ENCODE peak calls at places on chromosome 19, in five cellular contexts. O is body of pancreas; Q is GM23338; I is mammary epithelial cell; P is CD8-positive, alpha-beta T cell. J is an unnamed sample. For H3K4me1, the result is how much of the 10 kb centered on the place peaks cover.

GRCh38 chr19:4694211-4694987 is 24.3 kb upstream of the MYDGF start:
- DNase-seq in O (peak), Q (no peak), I (peak), P (no peak), J (no peak)

GRCh38 chr19:48914181-48914580 is 14.1 kb downstream of the NUCB1 start:
- DNase-seq in O (no peak), Q (no peak), I (no peak), P (no peak), J (no peak)

GRCh38 chr19:32570081-32570785 is 10.8 kb upstream of the PDCD5 start:
- DNase-seq in O (peak), Q (peak), I (peak), P (peak), J (peak)

GRCh38 chr19:47549341-47549768 is 23.6 kb downstream of the ZNF541 start:
- DNase-seq in O (no peak), Q (no peak), I (no peak), P (no peak), J (no peak)

GRCh38 chr19:30228113-30228725 is 144.0 kb upstream of the ZNF536 start:
- DNase-seq in O (no peak), Q (peak), I (no peak), P (no peak), J (peak)

GRCh38 chr19:41328157-41328817 is 18.3 kb downstream of the CCDC97 start:
- DNase-seq in O (no peak), Q (no peak), I (no peak), P (no peak), J (no peak)

GRCh38 chr19:54470991-54471782 is 1.9 kb downstream of the CDC42EP5 start:
- DNase-seq in O (peak), Q (peak), I (no peak), P (no peak), J (no peak)

GRCh38 chr19:3543150-3544053 is 4.4 kb downstream of the TEKTIP1 start:
- DNase-seq in O (no peak), Q (no peak), I (no peak), P (no peak), J (no peak)

GRCh38 chr19:11225815-11226214 is 13.6 kb upstream of the ANGPTL8 start:
- DNase-seq in O (no peak), Q (no peak), I (no peak), P (no peak), J (no peak)

GRCh38 chr19:387777-388176 is 21.2 kb downstream of the C2CD4C start:
- DNase-seq in O (no peak), Q (no peak), I (no peak), P (no peak), J (no peak)

GRCh38 chr19:40503300-40503699 is 36.5 kb downstream of the SPTBN4 start:
- DNase-seq in O (peak), Q (peak), I (no peak), P (no peak), J (peak)

GRCh38 chr19:18474366-18474887 is 36.5 kb upstream of the ISYNA1 start:
- DNase-seq in O (no peak), Q (no peak), I (no peak), P (no peak), J (no peak)
- H3K4me1 ChIP-seq in O (half or more), Q (under half), I (under half), P (half or more), J (under half)

GRCh38 chr19:39400997-39401548 is 5.6 kb upstream of the ZFP36 start:
- DNase-seq in O (no peak), Q (no peak), I (no peak), P (no peak), J (no peak)
- H3K4me1 ChIP-seq in O (under half), Q (under half), I (under half), P (half or more), J (under half)

GRCh38 chr19:52197964-52198363 is 8.1 kb downstream of the PPP2R1A start:
- DNase-seq in O (no peak), Q (no peak), I (no peak), P (no peak), J (no peak)
- H3K4me1 ChIP-seq in O (under half), Q (under half), I (under half), P (under half), J (under half)

GRCh38 chr19:35116085-35116801 is 620 bp downstream of the FXYD3 start:
- DNase-seq in O (peak), Q (no peak), I (peak), P (no peak), J (no peak)

GRCh38 chr19:35117017-35117570 is 1.5 kb downstream of the FXYD3 start:
- DNase-seq in O (no peak), Q (no peak), I (no peak), P (no peak), J (no peak)

GRCh38 chr19:35118268-35119026 is 2.8 kb downstream of the FXYD3 start:
- DNase-seq in O (peak), Q (no peak), I (no peak), P (no peak), J (no peak)

GRCh38 chr19:35119091-35119490 is 3.5 kb downstream of the FXYD3 start:
- DNase-seq in O (peak), Q (no peak), I (no peak), P (no peak), J (no peak)

GRCh38 chr19:35117791-35118190 is 2.2 kb downstream of the FXYD3 start:
- DNase-seq in O (peak), Q (no peak), I (no peak), P (no peak), J (no peak)
- H3K4me1 ChIP-seq in O (under half), Q (under half), I (half or more), P (under half), J (under half)

DNA sequence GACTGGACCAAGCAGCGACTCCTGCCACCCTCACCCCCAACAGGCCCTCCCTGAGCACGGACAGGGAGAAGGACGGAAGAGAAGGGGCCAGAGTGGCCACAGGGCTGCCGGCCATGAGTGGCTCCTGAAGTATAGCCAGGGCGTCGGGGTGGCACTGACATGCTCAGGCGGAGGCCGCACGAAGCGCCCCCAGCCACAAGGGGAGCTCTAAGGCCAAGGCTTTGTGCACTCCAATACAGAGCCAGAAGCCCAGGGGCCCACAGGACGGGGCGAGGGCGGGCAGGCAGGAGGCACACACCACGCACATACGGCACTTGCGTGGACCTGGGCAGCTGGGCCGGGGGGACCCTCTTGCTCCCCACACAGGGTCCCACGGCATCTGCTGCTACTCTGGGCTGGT is 52.0 kb downstream of the KLF2 start:
- DNase-seq in O (no peak), Q (peak), I (no peak), P (peak), J (no peak)
- H3K4me1 ChIP-seq in O (under half), Q (under half), I (under half), P (half or more), J (under half)

GRCh38 chr19:51135004-51135403 is 7.1 kb upstream of the SIGLEC7 start:
- DNase-seq in O (no peak), Q (no peak), I (no peak), P (no peak), J (no peak)
- H3K4me1 ChIP-seq in O (under half), Q (under half), I (under half), P (under half), J (under half)

GRCh38 chr19:15280048-15280725 is 47.9 kb upstream of the EPHX3 start:
- DNase-seq in O (no peak), Q (no peak), I (no peak), P (no peak), J (no peak)

GRCh38 chr19:15279326-15279904 is 47.2 kb upstream of the EPHX3 start:
- DNase-seq in O (no peak), Q (no peak), I (no peak), P (no peak), J (no peak)

GRCh38 chr19:15274477-15274876 is 42.2 kb upstream of the EPHX3 start:
- DNase-seq in O (no peak), Q (no peak), I (no peak), P (no peak), J (no peak)

GRCh38 chr19:15280915-15281683 is 48.9 kb upstream of the EPHX3 start:
- DNase-seq in O (peak), Q (no peak), I (peak), P (no peak), J (peak)

DNA sequence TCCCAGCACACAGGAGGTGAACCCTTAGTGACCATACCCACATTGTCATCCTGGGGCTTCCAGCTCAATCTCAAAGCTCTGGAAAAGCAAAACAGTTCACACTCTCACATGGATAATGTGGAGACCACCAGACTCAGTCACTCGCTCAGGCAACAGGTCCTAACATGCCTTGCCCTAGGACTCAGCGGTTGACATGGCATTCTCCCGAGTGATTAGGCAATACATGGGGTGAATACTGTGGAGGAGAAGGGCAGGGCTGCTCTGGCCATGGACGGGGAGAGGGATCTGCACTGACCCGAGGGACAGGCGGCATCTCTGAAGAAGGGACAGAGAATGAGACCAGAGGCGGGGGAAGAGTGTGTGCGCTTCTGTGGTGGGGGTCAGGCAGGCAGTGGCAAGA is 44.4 kb upstream of the EPHX3 start:
- DNase-seq in O (no peak), Q (no peak), I (peak), P (no peak), J (no peak)
- H3K4me1 ChIP-seq in O (half or more), Q (under half), I (under half), P (half or more), J (under half)

J was measured in HAP-1.